ENCODE peak calls at places on chromosome 4, in nine cellular contexts. One of them, this sample, is unnamed.

GRCh38 chr4:46508216-46508615 is 118.3 kb upstream of the GABRA2 start:
- DNase-seq in transverse colon: no peak
- DNase-seq in IMR-90: no peak
- DNase-seq in lower lobe of right lung: no peak
- DNase-seq in cardiac fibroblast: no peak
- DNase-seq in fibroblast of lung: no peak
- DNase-seq in keratinocyte: peak; percentile 73
- DNase-seq in GM12865: no peak
- DNase-seq in testis: no peak
- DNase-seq in this sample: peak; percentile 21

GRCh38 chr4:17347445-17347844 is 164.4 kb downstream of the QDPR start:
- DNase-seq in testis: no peak
- DNase-seq in transverse colon: no peak
- DNase-seq in lower lobe of right lung: no peak
- DNase-seq in GM12865: peak; percentile 38
- DNase-seq in cardiac fibroblast: peak; percentile 56
- DNase-seq in IMR-90: peak; percentile 19
- DNase-seq in keratinocyte: no peak
- DNase-seq in fibroblast of lung: peak; percentile 28
- DNase-seq in this sample: peak; percentile 54

GRCh38 chr4:158255727-158256324 is 45.5 kb downstream of the TMEM144 start:
- DNase-seq in testis: no peak
- DNase-seq in keratinocyte: no peak
- DNase-seq in IMR-90: peak; percentile 70
- DNase-seq in cardiac fibroblast: peak; percentile 74
- DNase-seq in transverse colon: no peak
- DNase-seq in fibroblast of lung: peak; percentile 74
- DNase-seq in GM12865: peak; percentile 20
- DNase-seq in lower lobe of right lung: no peak
- DNase-seq in this sample: peak; percentile 68

GRCh38 chr4:177558995-177559394 is 116.8 kb upstream of the AGA start:
- DNase-seq in fibroblast of lung: no peak
- DNase-seq in IMR-90: no peak
- DNase-seq in keratinocyte: no peak
- DNase-seq in transverse colon: no peak
- DNase-seq in GM12865: no peak
- DNase-seq in cardiac fibroblast: no peak
- DNase-seq in lower lobe of right lung: no peak
- DNase-seq in testis: no peak
- DNase-seq in this sample: no peak

GRCh38 chr4:40212674-40213504 is 16.1 kb downstream of the RHOH start:
- DNase-seq in lower lobe of right lung: no peak
- DNase-seq in testis: no peak
- DNase-seq in keratinocyte: no peak
- DNase-seq in IMR-90: peak; percentile 20
- DNase-seq in cardiac fibroblast: peak; percentile 20
- DNase-seq in transverse colon: no peak
- DNase-seq in GM12865: no peak
- DNase-seq in fibroblast of lung: peak; percentile 31
- DNase-seq in this sample: peak; percentile 51

GRCh38 chr4:4496604-4497372 is 45.1 kb downstream of the STX18 start:
- DNase-seq in GM12865: no peak
- DNase-seq in fibroblast of lung: peak; percentile 43
- DNase-seq in lower lobe of right lung: no peak
- DNase-seq in transverse colon: no peak
- DNase-seq in keratinocyte: no peak
- DNase-seq in testis: no peak
- DNase-seq in IMR-90: no peak
- DNase-seq in cardiac fibroblast: no peak
- DNase-seq in this sample: peak; percentile 64

GRCh38 chr4:41257257-41257900 is 651 bp downstream of the UCHL1 start:
- DNase-seq in cardiac fibroblast: peak; percentile 49
- DNase-seq in IMR-90: peak; percentile 52
- DNase-seq in fibroblast of lung: peak; percentile 55
- DNase-seq in GM12865: peak; percentile 79
- DNase-seq in transverse colon: peak; percentile 64
- DNase-seq in keratinocyte: no peak
- DNase-seq in testis: peak; percentile 62
- DNase-seq in lower lobe of right lung: peak; percentile 61
- DNase-seq in this sample: peak; percentile 36

GRCh38 chr4:186605261-186605865 is 50.0 kb upstream of the MTNR1A start:
- DNase-seq in GM12865: no peak
- DNase-seq in transverse colon: no peak
- DNase-seq in fibroblast of lung: no peak
- DNase-seq in IMR-90: no peak
- DNase-seq in testis: no peak
- DNase-seq in keratinocyte: no peak
- DNase-seq in lower lobe of right lung: no peak
- DNase-seq in cardiac fibroblast: no peak
- DNase-seq in this sample: no peak

GRCh38 chr4:28842271-28842670 is 1877.9 kb upstream of the PCDH7 start:
- DNase-seq in lower lobe of right lung: no peak
- DNase-seq in transverse colon: no peak
- DNase-seq in fibroblast of lung: no peak
- DNase-seq in keratinocyte: no peak
- DNase-seq in testis: no peak
- DNase-seq in GM12865: no peak
- DNase-seq in cardiac fibroblast: no peak
- DNase-seq in IMR-90: no peak
- DNase-seq in this sample: no peak

GRCh38 chr4:105991726-105992125 is 96.5 kb downstream of the NPNT start:
- DNase-seq in cardiac fibroblast: no peak
- DNase-seq in GM12865: no peak
- DNase-seq in transverse colon: no peak
- DNase-seq in fibroblast of lung: no peak
- DNase-seq in keratinocyte: no peak
- DNase-seq in testis: no peak
- DNase-seq in lower lobe of right lung: no peak
- DNase-seq in IMR-90: no peak
- DNase-seq in this sample: no peak

GRCh38 chr4:104615496-104615895 is 120.8 kb upstream of the CXXC4 start:
- DNase-seq in transverse colon: no peak
- DNase-seq in lower lobe of right lung: no peak
- DNase-seq in testis: no peak
- DNase-seq in keratinocyte: no peak
- DNase-seq in cardiac fibroblast: no peak
- DNase-seq in fibroblast of lung: no peak
- DNase-seq in GM12865: no peak
- DNase-seq in IMR-90: no peak
- DNase-seq in this sample: no peak

GRCh38 chr4:6201580-6202091 is 1.3 kb upstream of the JAKMIP1 start:
- DNase-seq in IMR-90: no peak
- DNase-seq in cardiac fibroblast: no peak
- DNase-seq in testis: no peak
- DNase-seq in transverse colon: peak; percentile 19
- DNase-seq in fibroblast of lung: no peak
- DNase-seq in lower lobe of right lung: no peak
- DNase-seq in keratinocyte: no peak
- DNase-seq in GM12865: peak; percentile 86
- DNase-seq in this sample: no peak

GRCh38 chr4:7295201-7295916 is 103.0 kb downstream of the SORCS2 start:
- DNase-seq in transverse colon: peak; percentile 34
- DNase-seq in testis: peak; percentile 48
- DNase-seq in fibroblast of lung: no peak
- DNase-seq in cardiac fibroblast: no peak
- DNase-seq in lower lobe of right lung: peak; percentile 63
- DNase-seq in IMR-90: no peak
- DNase-seq in GM12865: no peak
- DNase-seq in keratinocyte: no peak
- DNase-seq in this sample: peak; percentile 27

GRCh38 chr4:33961751-33962150 is 2282.6 kb downstream of the ARAP2 start:
- DNase-seq in cardiac fibroblast: peak; percentile 3
- DNase-seq in fibroblast of lung: peak; percentile 2
- DNase-seq in lower lobe of right lung: no peak
- DNase-seq in IMR-90: peak; percentile 1
- DNase-seq in GM12865: no peak
- DNase-seq in keratinocyte: no peak
- DNase-seq in transverse colon: no peak
- DNase-seq in testis: no peak
- DNase-seq in this sample: no peak

GRCh38 chr4:69822198-69822597 is 37.7 kb downstream of the SULT1E1 start:
- DNase-seq in testis: no peak
- DNase-seq in transverse colon: no peak
- DNase-seq in GM12865: no peak
- DNase-seq in fibroblast of lung: no peak
- DNase-seq in cardiac fibroblast: no peak
- DNase-seq in IMR-90: no peak
- DNase-seq in keratinocyte: no peak
- DNase-seq in lower lobe of right lung: no peak
- DNase-seq in this sample: no peak

GRCh38 chr4:69818060-69818639 is 41.8 kb downstream of the SULT1E1 start:
- DNase-seq in fibroblast of lung: no peak
- DNase-seq in testis: no peak
- DNase-seq in lower lobe of right lung: no peak
- DNase-seq in cardiac fibroblast: no peak
- DNase-seq in transverse colon: no peak
- DNase-seq in GM12865: no peak
- DNase-seq in IMR-90: no peak
- DNase-seq in keratinocyte: no peak
- DNase-seq in this sample: no peak

GRCh38 chr4:69828828-69829227 is 31.1 kb downstream of the SULT1E1 start:
- DNase-seq in lower lobe of right lung: no peak
- DNase-seq in transverse colon: no peak
- DNase-seq in GM12865: no peak
- DNase-seq in fibroblast of lung: peak; percentile 31
- DNase-seq in keratinocyte: no peak
- DNase-seq in cardiac fibroblast: peak; percentile 37
- DNase-seq in IMR-90: no peak
- DNase-seq in testis: no peak
- DNase-seq in this sample: peak; percentile 48

GRCh38 chr4:69823048-69823447 is 36.9 kb downstream of the SULT1E1 start:
- DNase-seq in lower lobe of right lung: no peak
- DNase-seq in transverse colon: no peak
- DNase-seq in IMR-90: no peak
- DNase-seq in testis: no peak
- DNase-seq in cardiac fibroblast: no peak
- DNase-seq in fibroblast of lung: no peak
- DNase-seq in keratinocyte: no peak
- DNase-seq in GM12865: no peak
- DNase-seq in this sample: no peak

GRCh38 chr4:69823481-69824186 is 36.3 kb downstream of the SULT1E1 start:
- DNase-seq in IMR-90: peak; percentile 6
- DNase-seq in transverse colon: peak; percentile 83
- DNase-seq in GM12865: peak; percentile 47
- DNase-seq in testis: peak; percentile 25
- DNase-seq in cardiac fibroblast: peak; percentile 53
- DNase-seq in keratinocyte: no peak
- DNase-seq in lower lobe of right lung: peak; percentile 71
- DNase-seq in fibroblast of lung: peak; percentile 61
- DNase-seq in this sample: peak; percentile 64
- TF ChIP-seq CTCF in IMR-90: peak; percentile 24
- TF ChIP-seq CTCF in transverse colon: peak; percentile 42
- TF ChIP-seq CTCF in GM12865: peak; percentile 55
- TF ChIP-seq CTCF in testis: no peak
- TF ChIP-seq CTCF in cardiac fibroblast: peak; percentile 49
- TF ChIP-seq CTCF in keratinocyte: peak; percentile 80
- TF ChIP-seq CTCF in lower lobe of right lung: peak; percentile 57
- TF ChIP-seq CTCF in fibroblast of lung: peak; percentile 65
- TF ChIP-seq CTCF in this sample: peak; percentile 74

GRCh38 chr4:133149932-133150642 is 993 bp downstream of the PCDH10 start:
- DNase-seq in testis: no peak
- DNase-seq in cardiac fibroblast: no peak
- DNase-seq in GM12865: no peak
- DNase-seq in keratinocyte: no peak
- DNase-seq in lower lobe of right lung: no peak
- DNase-seq in transverse colon: no peak
- DNase-seq in IMR-90: no peak
- DNase-seq in fibroblast of lung: peak; percentile 13
- DNase-seq in this sample: no peak

GRCh38 chr4:133152330-133152791 is 3.3 kb downstream of the PCDH10 start:
- DNase-seq in fibroblast of lung: peak; percentile 21
- DNase-seq in cardiac fibroblast: no peak
- DNase-seq in IMR-90: no peak
- DNase-seq in transverse colon: no peak
- DNase-seq in testis: no peak
- DNase-seq in GM12865: no peak
- DNase-seq in lower lobe of right lung: no peak
- DNase-seq in keratinocyte: no peak
- DNase-seq in this sample: no peak

GRCh38 chr4:133150643-133151300 is 1.7 kb downstream of the PCDH10 start:
- DNase-seq in IMR-90: no peak
- DNase-seq in fibroblast of lung: peak; percentile 12
- DNase-seq in lower lobe of right lung: no peak
- DNase-seq in keratinocyte: no peak
- DNase-seq in transverse colon: no peak
- DNase-seq in testis: no peak
- DNase-seq in GM12865: no peak
- DNase-seq in cardiac fibroblast: no peak
- DNase-seq in this sample: no peak

GRCh38 chr4:133151681-133152329 is 2.7 kb downstream of the PCDH10 start:
- DNase-seq in cardiac fibroblast: no peak
- DNase-seq in GM12865: no peak
- DNase-seq in IMR-90: no peak
- DNase-seq in lower lobe of right lung: no peak
- DNase-seq in testis: no peak
- DNase-seq in transverse colon: no peak
- DNase-seq in fibroblast of lung: peak; percentile 12
- DNase-seq in keratinocyte: no peak
- DNase-seq in this sample: no peak

GRCh38 chr4:133151301-133151680 is 2.2 kb downstream of the PCDH10 start:
- DNase-seq in IMR-90: no peak
- DNase-seq in testis: no peak
- DNase-seq in cardiac fibroblast: no peak
- DNase-seq in fibroblast of lung: peak; percentile 15
- DNase-seq in transverse colon: no peak
- DNase-seq in lower lobe of right lung: no peak
- DNase-seq in keratinocyte: no peak
- DNase-seq in GM12865: no peak
- DNase-seq in this sample: no peak
- H3K4me3 ChIP-seq in IMR-90: no peak overlapping the region
- H3K4me3 ChIP-seq in testis: peak overlapping the region; percentile 49
- H3K4me3 ChIP-seq in cardiac fibroblast: peak overlapping the region; percentile 54
- H3K4me3 ChIP-seq in fibroblast of lung: peak overlapping the region; percentile 61
- H3K4me3 ChIP-seq in transverse colon: no peak overlapping the region
- H3K4me3 ChIP-seq in lower lobe of right lung: peak overlapping the region; percentile 45
- H3K4me3 ChIP-seq in keratinocyte: no peak overlapping the region
- H3K4me3 ChIP-seq in GM12865: no peak overlapping the region
- H3K4me3 ChIP-seq in this sample: no peak overlapping the region

DNA sequence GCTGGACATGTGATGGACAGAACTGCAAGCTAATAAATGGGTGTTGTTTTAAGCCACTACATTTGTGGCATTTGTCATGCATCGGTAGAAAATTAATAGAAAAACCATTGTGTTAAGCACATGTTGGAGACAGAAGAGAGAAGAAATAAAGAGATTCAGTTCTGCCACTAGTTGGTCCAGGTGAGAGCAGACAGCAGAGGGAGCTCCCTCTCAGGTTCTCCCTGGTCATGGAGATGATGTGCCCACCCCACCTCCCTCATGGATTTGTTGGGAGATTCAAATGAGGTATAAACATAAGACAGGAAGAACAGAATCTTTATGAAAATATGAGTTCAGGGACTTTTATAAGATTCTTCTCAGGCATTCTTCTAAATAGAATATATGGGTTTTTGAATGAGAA is 36.8 kb upstream of the OCIAD2 start:
- DNase-seq in cardiac fibroblast: no peak
- DNase-seq in fibroblast of lung: no peak
- DNase-seq in transverse colon: no peak
- DNase-seq in testis: no peak
- DNase-seq in lower lobe of right lung: no peak
- DNase-seq in keratinocyte: no peak
- DNase-seq in IMR-90: no peak
- DNase-seq in GM12865: no peak
- DNase-seq in this sample: no peak
- TF ChIP-seq CTCF in cardiac fibroblast: peak; percentile 13
- TF ChIP-seq CTCF in fibroblast of lung: no peak
- TF ChIP-seq CTCF in transverse colon: no peak
- TF ChIP-seq CTCF in testis: no peak
- TF ChIP-seq CTCF in lower lobe of right lung: no peak
- TF ChIP-seq CTCF in keratinocyte: peak; percentile 68
- TF ChIP-seq CTCF in IMR-90: peak; percentile 7
- TF ChIP-seq CTCF in GM12865: peak; percentile 13
- TF ChIP-seq CTCF in this sample: peak; percentile 23

GRCh38 chr4:140048419-140049022 is 105.5 kb downstream of the MAML3 start:
- DNase-seq in GM12865: no peak
- DNase-seq in keratinocyte: no peak
- DNase-seq in fibroblast of lung: no peak
- DNase-seq in transverse colon: no peak
- DNase-seq in IMR-90: no peak
- DNase-seq in testis: no peak
- DNase-seq in cardiac fibroblast: no peak
- DNase-seq in lower lobe of right lung: no peak
- DNase-seq in this sample: no peak
- H3K4me3 ChIP-seq in GM12865: no peak overlapping the region
- H3K4me3 ChIP-seq in keratinocyte: peak overlapping the region; percentile 54
- H3K4me3 ChIP-seq in fibroblast of lung: peak overlapping the region; percentile 43
- H3K4me3 ChIP-seq in transverse colon: peak overlapping the region; percentile 25
- H3K4me3 ChIP-seq in IMR-90: peak overlapping the region; percentile 34
- H3K4me3 ChIP-seq in testis: peak overlapping the region; percentile 18
- H3K4me3 ChIP-seq in cardiac fibroblast: peak overlapping the region; percentile 28
- H3K4me3 ChIP-seq in lower lobe of right lung: peak overlapping the region; percentile 43
- H3K4me3 ChIP-seq in this sample: peak overlapping the region; percentile 49

This sample was measured in fibroblast of mammary gland.